ENCODE peak calls at places on chromosomes 6 and 20, in four cellular contexts. X is H1, Z is K562, B is HepG2. C is an unnamed sample.

GRCh38 chr20:43949741-43950618 is 35.3 kb downstream of the TOX2 start:
- DNase-seq in B (no peak), Z (peak; percentile 41), X (no peak), C (no peak)

GRCh38 chr6:17865798-17866725 is 121.4 kb downstream of the KIF13A start:
- DNase-seq in X (no peak), Z (peak; percentile 63), B (peak; percentile 53), C (peak; percentile 57)

GRCh38 chr6:105135056-105135455 is 44.8 kb downstream of the POPDC3 start:
- DNase-seq in B (peak; percentile 47), Z (peak; percentile 6), X (no peak), C (peak; percentile 44)

GRCh38 chr6:11207199-11207968 is 25.1 kb downstream of the NEDD9 start:
- DNase-seq in B (peak; percentile 98), X (no peak), Z (no peak), C (peak; percentile 58)

GRCh38 chr6:26104457-26105108 is 17.4 kb downstream of the HFE start:
- DNase-seq in X (peak; percentile 56), B (peak; percentile 90), Z (peak; percentile 57), C (no peak)

GRCh38 chr6:121811106-121811505 is 375.7 kb downstream of the GJA1 start:
- DNase-seq in B (no peak), Z (no peak), X (no peak), C (no peak)

GRCh38 chr20:62589150-62589498 is 53.2 kb upstream of the SLCO4A1 start:
- DNase-seq in Z (no peak), X (no peak), B (no peak), C (no peak)

GRCh38 chr6:125114248-125114858 is 39.2 kb upstream of the TPD52L1 start:
- DNase-seq in B (peak; percentile 43), Z (peak; percentile 78), X (no peak), C (peak; percentile 48)

GRCh38 chr6:70725817-70726413 is 58.2 kb downstream of the SMAP1 start:
- DNase-seq in B (no peak), X (no peak), Z (no peak), C (no peak)

GRCh38 chr6:7126759-7127158 is 19.0 kb downstream of the RREB1 start:
- DNase-seq in B (no peak), Z (no peak), X (no peak), C (no peak)

GRCh38 chr6:4615891-4616290 is 160.3 kb upstream of the CDYL start:
- DNase-seq in B (no peak), X (no peak), Z (no peak), C (no peak)

GRCh38 chr6:67952121-67952520 is 683.0 kb upstream of the ADGRB3 start:
- DNase-seq in X (no peak), Z (no peak), B (no peak), C (no peak)

GRCh38 chr20:47659904-47660601 is 125.2 kb downstream of the SULF2 start:
- DNase-seq in B (peak; percentile 87), X (no peak), Z (no peak), C (no peak)

GRCh38 chr6:163120223-163120622 is 294.3 kb upstream of the QKI start:
- DNase-seq in B (peak; percentile 5), X (no peak), Z (peak; percentile 9), C (no peak)

GRCh38 chr6:135402311-135402710 is 95.2 kb downstream of the AHI1 start:
- DNase-seq in X (no peak), B (no peak), Z (no peak), C (no peak)

GRCh38 chr6:12594541-12594893 is 122.0 kb upstream of the PHACTR1 start:
- DNase-seq in X (no peak), Z (no peak), B (no peak), C (no peak)

GRCh38 chr6:16174368-16175078 is 45.6 kb downstream of the MYLIP start:
- DNase-seq in B (no peak), X (no peak), Z (no peak), C (no peak)

GRCh38 chr6:36769676-36770499 is 69.4 kb downstream of the CPNE5 start:
- DNase-seq in X (no peak), B (no peak), Z (peak; percentile 34), C (no peak)

GRCh38 chr6:12132351-12133222 is 120.5 kb downstream of the HIVEP1 start:
- DNase-seq in B (no peak), X (no peak), Z (no peak), C (no peak)

GRCh38 chr20:49603209-49603627 is 35.3 kb upstream of the PTGIS start:
- DNase-seq in B (peak; percentile 84), X (no peak), Z (peak; percentile 46), C (no peak)

GRCh38 chr6:40912158-40912946 is 126.7 kb downstream of the UNC5CL start:
- DNase-seq in B (peak; percentile 75), X (no peak), Z (peak; percentile 71), C (peak; percentile 26)

GRCh38 chr6:43334466-43335095 is 26.0 kb upstream of the CRIP3 start:
- DNase-seq in Z (peak; percentile 74), B (peak; percentile 66), X (no peak), C (peak; percentile 62)

GRCh38 chr6:41562633-41562975 is 16.4 kb downstream of the FOXP4 start:
- DNase-seq in Z (no peak), B (no peak), X (no peak), C (no peak)

GRCh38 chr6:143449731-143450452 is 603 bp downstream of the ADAT2 start:
- DNase-seq in Z (peak; percentile 71), X (peak; percentile 55), B (peak; percentile 54), C (peak; percentile 14)

DNA sequence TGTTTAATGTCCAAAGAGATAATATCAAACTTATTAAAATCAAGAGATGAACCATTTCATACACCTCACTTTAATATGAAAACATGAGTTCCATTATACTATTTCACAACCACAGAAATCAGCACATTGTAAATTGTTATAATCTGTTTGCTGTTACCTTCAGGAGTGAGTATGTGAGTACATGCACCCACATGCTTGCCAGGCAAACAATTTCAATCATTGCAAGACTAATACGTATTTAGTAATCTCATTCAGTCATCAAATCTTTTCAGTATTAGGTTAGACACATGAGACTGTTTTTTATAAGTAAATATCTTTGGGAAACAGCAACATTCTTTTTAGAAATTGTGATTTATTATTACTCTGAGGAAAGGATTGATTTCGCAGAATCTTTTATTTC is 9.3 kb upstream of the EPM2A start:
- DNase-seq in B (no peak), Z (no peak), X (no peak), C (no peak)
- TF ChIP-seq MAFK in B (no peak), Z (no peak), X (no peak), C (no peak)

GRCh38 chr6:31178143-31179041 is 7.9 kb upstream of the POU5F1 start:
- DNase-seq in B (no peak), Z (no peak), X (no peak), C (no peak)
- TF ChIP-seq RNF2 in B (no peak), Z (no peak), X (no peak), C (no peak)

DNA sequence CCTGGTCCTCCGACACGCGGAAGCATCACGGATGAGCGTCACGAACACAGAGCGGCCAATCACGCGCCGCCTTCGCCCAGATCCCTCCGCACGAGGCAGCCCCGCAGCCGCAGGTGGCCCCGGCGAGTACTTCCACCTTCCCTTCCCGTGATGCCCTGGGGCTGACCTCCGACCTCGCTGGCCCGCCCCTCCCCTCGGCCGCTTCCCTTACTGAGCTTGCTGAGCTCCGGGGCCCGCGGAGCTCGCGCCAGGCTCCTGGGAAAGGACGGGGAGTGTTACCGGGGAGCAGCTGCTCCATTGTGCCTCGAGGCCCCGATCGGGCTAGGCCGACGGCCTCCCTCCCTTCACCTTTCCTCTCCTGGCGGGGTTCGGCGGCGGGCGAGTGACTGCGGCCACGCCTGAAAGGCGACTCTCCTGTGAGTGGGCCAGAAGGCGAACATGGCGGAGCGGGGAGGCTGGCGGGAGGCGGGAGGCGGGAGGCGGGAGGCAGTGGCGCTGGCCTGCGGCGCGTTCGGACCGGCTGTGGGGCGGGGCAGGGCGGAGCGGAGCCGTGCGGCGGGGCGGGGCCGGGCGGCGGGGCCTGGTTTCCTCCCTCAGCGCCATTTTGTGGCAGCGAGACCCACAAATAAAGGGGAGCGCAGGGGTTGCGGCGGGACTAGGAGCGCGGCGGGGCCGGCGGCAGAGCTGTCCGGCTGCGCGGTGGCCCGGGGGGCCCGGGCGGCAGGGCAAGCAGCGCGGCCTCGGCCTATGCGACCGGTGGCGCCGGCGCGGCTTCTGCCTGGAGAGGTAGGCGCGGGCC is at the start of gene WTAP:
- DNase-seq in Z (peak; percentile 99), X (peak; percentile 96), B (peak; percentile 95), C (peak; percentile 97)
- TF ChIP-seq MAFK in Z (no peak), X (no peak), B (no peak), C (no peak)

GRCh38 chr6:157460182-157460999 is 79.4 kb downstream of the ZDHHC14 start:
- DNase-seq in X (no peak), Z (no peak), B (no peak), C (no peak)

GRCh38 chr6:157459327-157459726 is 78.3 kb downstream of the ZDHHC14 start:
- DNase-seq in X (peak; percentile 22), Z (peak; percentile 91), B (no peak), C (no peak)

GRCh38 chr6:157457787-157458186 is 76.8 kb downstream of the ZDHHC14 start:
- DNase-seq in Z (no peak), X (no peak), B (no peak), C (no peak)

GRCh38 chr6:157462956-157463742 is 82.2 kb downstream of the ZDHHC14 start:
- DNase-seq in X (no peak), B (no peak), Z (no peak), C (no peak)

GRCh38 chr6:157461000-157461915 is 80.3 kb downstream of the ZDHHC14 start:
- DNase-seq in B (peak; percentile 67), X (no peak), Z (peak; percentile 90), C (no peak)
- TF ChIP-seq RNF2 in B (no peak), X (no peak), Z (peak; percentile 54), C (no peak)

DNA sequence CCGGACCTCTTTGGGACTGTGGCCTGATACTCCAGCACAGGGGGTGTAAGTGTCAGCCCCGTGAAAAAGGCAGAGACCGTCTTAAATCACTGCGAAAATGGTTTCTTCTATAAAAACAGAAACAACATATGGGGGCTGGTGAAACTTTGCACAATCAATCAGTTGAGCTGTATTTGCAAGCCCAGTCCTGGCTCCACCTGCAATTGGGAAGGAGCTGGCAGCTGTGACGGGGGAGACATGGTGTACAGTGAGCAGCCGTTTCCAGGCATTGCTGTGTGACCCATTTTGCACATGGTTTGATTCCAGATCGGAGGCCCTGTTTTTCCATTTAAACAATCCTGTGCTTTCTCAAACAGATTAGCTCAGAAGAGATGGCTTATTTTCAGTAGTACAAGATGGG is 12.9 kb downstream of the NPEPL1 start:
- DNase-seq in Z (no peak), B (no peak), X (no peak), C (no peak)
- TF ChIP-seq MAFK in Z (no peak), B (no peak), X (no peak), C (no peak)

DNA sequence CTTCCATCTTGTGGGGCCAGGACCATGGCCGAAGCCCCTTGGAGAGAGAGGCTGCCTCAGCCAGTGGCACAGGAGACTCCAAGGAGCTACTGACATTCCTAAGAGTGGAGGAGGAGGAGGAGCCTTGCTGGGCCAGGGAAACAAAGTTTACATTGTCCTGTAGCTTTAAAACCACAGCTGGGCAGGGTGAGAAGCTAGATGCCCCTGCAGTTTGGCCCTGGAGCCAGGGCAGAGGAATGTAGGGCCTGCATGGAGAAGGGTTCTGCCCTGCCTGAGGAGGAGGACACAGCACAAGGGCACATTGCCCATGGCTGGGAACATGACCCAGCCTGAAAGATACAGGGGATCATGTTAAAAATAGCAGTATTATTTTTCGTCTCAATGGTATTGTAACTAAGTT is 37.4 kb downstream of the PLCG1 start:
- DNase-seq in B (no peak), Z (no peak), X (no peak), C (no peak)
- TF ChIP-seq RNF2 in B (no peak), Z (no peak), X (no peak), C (no peak)